ENCODE peak calls at places on chromosomes 16 and 17, in nine cellular contexts. One of them, this sample, is unnamed.

GRCh38 chr17:73491648-73492047 is 152.6 kb downstream of the SDK2 start:
- DNase-seq in breast epithelium: no peak
- DNase-seq in HCT116: no peak
- DNase-seq in sigmoid colon: no peak
- DNase-seq in spleen: peak
- DNase-seq in transverse colon: no peak
- DNase-seq in endothelial cell of umbilical vein: no peak
- DNase-seq in stomach: no peak
- DNase-seq in esophagus muscularis mucosa: no peak
- DNase-seq in this sample: no peak

GRCh38 chr16:29678691-29679267 is at the start of gene QPRT:
- DNase-seq in breast epithelium: no peak
- DNase-seq in HCT116: no peak
- DNase-seq in sigmoid colon: peak
- DNase-seq in spleen: no peak
- DNase-seq in transverse colon: peak
- DNase-seq in endothelial cell of umbilical vein: no peak
- DNase-seq in stomach: no peak
- DNase-seq in esophagus muscularis mucosa: no peak
- DNase-seq in this sample: no peak

GRCh38 chr16:78353610-78354009 is 254.2 kb downstream of the WWOX start:
- DNase-seq in breast epithelium: no peak
- DNase-seq in HCT116: no peak
- DNase-seq in sigmoid colon: no peak
- DNase-seq in spleen: no peak
- DNase-seq in transverse colon: no peak
- DNase-seq in endothelial cell of umbilical vein: peak
- DNase-seq in stomach: no peak
- DNase-seq in esophagus muscularis mucosa: no peak
- DNase-seq in this sample: no peak

GRCh38 chr17:74918906-74919305 is 4.1 kb downstream of the USH1G start:
- DNase-seq in breast epithelium: no peak
- DNase-seq in HCT116: no peak
- DNase-seq in sigmoid colon: no peak
- DNase-seq in spleen: no peak
- DNase-seq in transverse colon: no peak
- DNase-seq in endothelial cell of umbilical vein: no peak
- DNase-seq in stomach: no peak
- DNase-seq in esophagus muscularis mucosa: no peak
- DNase-seq in this sample: no peak

GRCh38 chr17:82592289-82592683 is 56.0 kb downstream of the WDR45B start:
- DNase-seq in breast epithelium: no peak
- DNase-seq in HCT116: no peak
- DNase-seq in sigmoid colon: no peak
- DNase-seq in spleen: no peak
- DNase-seq in transverse colon: peak
- DNase-seq in endothelial cell of umbilical vein: no peak
- DNase-seq in stomach: peak
- DNase-seq in esophagus muscularis mucosa: no peak
- DNase-seq in this sample: peak

GRCh38 chr17:43309505-43310329 is 75.9 kb upstream of the RNU2-1 start:
- DNase-seq in breast epithelium: no peak
- DNase-seq in HCT116: no peak
- DNase-seq in sigmoid colon: peak
- DNase-seq in spleen: peak
- DNase-seq in transverse colon: no peak
- DNase-seq in endothelial cell of umbilical vein: no peak
- DNase-seq in stomach: no peak
- DNase-seq in esophagus muscularis mucosa: no peak
- DNase-seq in this sample: no peak

GRCh38 chr17:67431210-67432015 is 54.3 kb downstream of the PITPNC1 start:
- DNase-seq in breast epithelium: no peak
- DNase-seq in HCT116: peak
- DNase-seq in sigmoid colon: no peak
- DNase-seq in spleen: no peak
- DNase-seq in transverse colon: no peak
- DNase-seq in endothelial cell of umbilical vein: peak
- DNase-seq in stomach: no peak
- DNase-seq in esophagus muscularis mucosa: no peak
- DNase-seq in this sample: no peak

GRCh38 chr17:58452738-58453137 is 35.4 kb upstream of the RNF43 start:
- DNase-seq in breast epithelium: no peak
- DNase-seq in HCT116: no peak
- DNase-seq in sigmoid colon: no peak
- DNase-seq in spleen: no peak
- DNase-seq in transverse colon: no peak
- DNase-seq in endothelial cell of umbilical vein: no peak
- DNase-seq in stomach: no peak
- DNase-seq in esophagus muscularis mucosa: no peak
- DNase-seq in this sample: no peak

GRCh38 chr17:39141915-39142664 is 9.3 kb downstream of the PLXDC1 start:
- DNase-seq in breast epithelium: no peak
- DNase-seq in HCT116: no peak
- DNase-seq in sigmoid colon: no peak
- DNase-seq in spleen: no peak
- DNase-seq in transverse colon: no peak
- DNase-seq in endothelial cell of umbilical vein: no peak
- DNase-seq in stomach: no peak
- DNase-seq in esophagus muscularis mucosa: no peak
- DNase-seq in this sample: no peak

GRCh38 chr17:57551321-57552079 is 193.6 kb downstream of the CCDC182 start:
- DNase-seq in breast epithelium: no peak
- DNase-seq in HCT116: no peak
- DNase-seq in sigmoid colon: no peak
- DNase-seq in spleen: peak
- DNase-seq in transverse colon: peak
- DNase-seq in endothelial cell of umbilical vein: no peak
- DNase-seq in stomach: peak
- DNase-seq in esophagus muscularis mucosa: no peak
- DNase-seq in this sample: no peak

DNA sequence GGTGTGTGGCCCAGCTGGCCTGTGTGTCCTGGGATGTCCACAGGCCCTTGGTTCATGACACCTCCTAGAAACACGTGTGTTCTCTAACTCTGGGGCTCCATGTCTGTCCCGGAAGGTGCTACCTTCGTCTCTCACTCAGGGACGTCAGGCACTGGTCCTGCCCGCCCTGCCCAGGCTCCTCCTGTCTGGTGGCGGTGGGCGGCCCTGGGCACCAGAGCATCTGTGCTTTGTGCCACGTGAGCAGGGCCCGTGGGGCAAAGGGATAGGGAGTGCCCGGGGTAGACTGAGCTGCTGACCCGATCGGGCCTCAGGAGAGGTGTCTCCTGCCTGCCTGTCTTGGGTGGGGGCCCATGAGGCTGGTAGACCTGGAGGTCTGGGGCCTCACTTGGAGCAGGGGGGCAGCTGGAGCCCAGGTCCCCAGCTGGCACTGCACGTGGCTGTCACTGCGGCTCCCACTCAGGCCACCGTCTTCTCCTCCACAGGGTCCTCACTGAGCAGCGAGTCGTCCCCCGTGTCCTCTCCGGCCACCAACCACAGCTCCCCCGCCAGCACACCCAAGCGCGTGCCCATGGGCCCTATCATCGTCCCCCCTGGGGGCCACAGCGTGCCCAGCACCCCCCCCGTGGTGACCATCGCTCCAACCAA is 35.1 kb downstream of the GSE1 start:
- DNase-seq in breast epithelium: no peak
- DNase-seq in HCT116: no peak
- DNase-seq in sigmoid colon: no peak
- DNase-seq in spleen: no peak
- DNase-seq in transverse colon: no peak
- DNase-seq in endothelial cell of umbilical vein: no peak
- DNase-seq in stomach: no peak
- DNase-seq in esophagus muscularis mucosa: no peak
- DNase-seq in this sample: no peak
- TF ChIP-seq POLR2AphosphoS5 in breast epithelium: no peak
- TF ChIP-seq POLR2AphosphoS5 in HCT116: no peak
- TF ChIP-seq POLR2AphosphoS5 in sigmoid colon: no peak
- TF ChIP-seq POLR2AphosphoS5 in spleen: no peak
- TF ChIP-seq POLR2AphosphoS5 in transverse colon: no peak
- TF ChIP-seq POLR2AphosphoS5 in endothelial cell of umbilical vein: no peak
- TF ChIP-seq POLR2AphosphoS5 in stomach: no peak
- TF ChIP-seq POLR2AphosphoS5 in esophagus muscularis mucosa: no peak
- TF ChIP-seq POLR2AphosphoS5 in this sample: no peak

GRCh38 chr17:50034504-50035364 is 21.2 kb upstream of the ITGA3 start:
- DNase-seq in breast epithelium: no peak
- DNase-seq in HCT116: no peak
- DNase-seq in sigmoid colon: no peak
- DNase-seq in spleen: no peak
- DNase-seq in transverse colon: no peak
- DNase-seq in endothelial cell of umbilical vein: no peak
- DNase-seq in stomach: no peak
- DNase-seq in esophagus muscularis mucosa: no peak
- DNase-seq in this sample: no peak

GRCh38 chr17:50035421-50035879 is 20.5 kb upstream of the ITGA3 start:
- DNase-seq in breast epithelium: no peak
- DNase-seq in HCT116: no peak
- DNase-seq in sigmoid colon: no peak
- DNase-seq in spleen: no peak
- DNase-seq in transverse colon: no peak
- DNase-seq in endothelial cell of umbilical vein: no peak
- DNase-seq in stomach: no peak
- DNase-seq in esophagus muscularis mucosa: no peak
- DNase-seq in this sample: no peak

GRCh38 chr17:50036455-50037320 is 19.2 kb upstream of the ITGA3 start:
- DNase-seq in breast epithelium: no peak
- DNase-seq in HCT116: no peak
- DNase-seq in sigmoid colon: no peak
- DNase-seq in spleen: peak
- DNase-seq in transverse colon: no peak
- DNase-seq in endothelial cell of umbilical vein: no peak
- DNase-seq in stomach: no peak
- DNase-seq in esophagus muscularis mucosa: no peak
- DNase-seq in this sample: peak

GRCh38 chr17:50035930-50036329 is 20.0 kb upstream of the ITGA3 start:
- DNase-seq in breast epithelium: no peak
- DNase-seq in HCT116: no peak
- DNase-seq in sigmoid colon: no peak
- DNase-seq in spleen: no peak
- DNase-seq in transverse colon: no peak
- DNase-seq in endothelial cell of umbilical vein: no peak
- DNase-seq in stomach: no peak
- DNase-seq in esophagus muscularis mucosa: no peak
- DNase-seq in this sample: no peak

GRCh38 chr17:50033316-50033715 is 22.6 kb upstream of the ITGA3 start:
- DNase-seq in breast epithelium: no peak
- DNase-seq in HCT116: no peak
- DNase-seq in sigmoid colon: peak
- DNase-seq in spleen: no peak
- DNase-seq in transverse colon: no peak
- DNase-seq in endothelial cell of umbilical vein: no peak
- DNase-seq in stomach: peak
- DNase-seq in esophagus muscularis mucosa: no peak
- DNase-seq in this sample: no peak
- H3K27ac ChIP-seq in breast epithelium: no peak
- H3K27ac ChIP-seq in HCT116: no peak
- H3K27ac ChIP-seq in sigmoid colon: no peak
- H3K27ac ChIP-seq in spleen: no peak
- H3K27ac ChIP-seq in transverse colon: peak
- H3K27ac ChIP-seq in endothelial cell of umbilical vein: no peak
- H3K27ac ChIP-seq in stomach: no peak
- H3K27ac ChIP-seq in esophagus muscularis mucosa: peak
- H3K27ac ChIP-seq in this sample: peak

DNA sequence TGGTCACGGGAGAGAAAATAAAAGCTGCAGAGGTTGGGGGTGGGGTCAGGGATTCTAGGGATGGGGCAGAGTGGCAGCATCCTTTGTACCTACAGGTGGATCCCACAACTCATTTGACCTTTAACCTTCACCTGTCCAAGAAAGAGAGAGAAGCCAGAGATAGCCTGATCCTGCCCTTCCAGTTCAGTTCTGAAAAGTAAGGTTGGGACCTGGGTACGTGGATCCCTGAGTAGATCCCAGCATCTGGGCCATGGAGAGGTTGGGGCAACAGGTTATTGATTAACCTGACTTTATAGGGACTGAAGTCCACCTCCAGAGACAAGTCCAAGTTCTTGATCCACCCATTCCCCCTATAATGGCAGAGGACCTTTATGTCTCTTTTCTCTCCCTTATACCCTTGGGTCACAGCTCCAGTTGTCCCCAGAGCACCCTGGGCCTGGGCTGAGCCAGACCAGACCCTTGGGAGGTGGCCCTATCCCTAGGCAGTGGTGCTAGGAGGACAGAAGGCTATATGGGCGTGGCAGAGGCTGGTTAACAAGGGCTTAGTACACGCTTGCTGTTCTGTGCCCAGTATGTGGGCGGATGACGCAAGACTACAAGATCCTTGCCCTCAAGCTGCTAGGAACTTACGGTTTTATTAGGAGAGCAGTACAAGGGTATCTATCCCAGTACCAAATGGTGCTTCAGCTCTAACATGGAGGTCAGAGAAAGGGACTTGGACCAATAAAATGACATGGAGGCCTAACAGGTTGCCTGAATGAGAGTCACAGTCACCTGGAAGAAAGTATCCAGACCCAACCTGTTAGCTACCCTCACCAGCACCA is 3.3 kb downstream of the CLDN7 start:
- DNase-seq in breast epithelium: no peak
- DNase-seq in HCT116: peak
- DNase-seq in sigmoid colon: no peak
- DNase-seq in spleen: no peak
- DNase-seq in transverse colon: peak
- DNase-seq in endothelial cell of umbilical vein: no peak
- DNase-seq in stomach: no peak
- DNase-seq in esophagus muscularis mucosa: no peak
- DNase-seq in this sample: peak
- TF ChIP-seq POLR2A in breast epithelium: no peak
- TF ChIP-seq POLR2A in HCT116: peak
- TF ChIP-seq POLR2A in sigmoid colon: no peak
- TF ChIP-seq POLR2A in spleen: no peak
- TF ChIP-seq POLR2A in transverse colon: peak
- TF ChIP-seq POLR2A in endothelial cell of umbilical vein: no peak
- TF ChIP-seq POLR2A in stomach: no peak
- TF ChIP-seq POLR2A in esophagus muscularis mucosa: no peak
- TF ChIP-seq POLR2A in this sample: no peak

DNA sequence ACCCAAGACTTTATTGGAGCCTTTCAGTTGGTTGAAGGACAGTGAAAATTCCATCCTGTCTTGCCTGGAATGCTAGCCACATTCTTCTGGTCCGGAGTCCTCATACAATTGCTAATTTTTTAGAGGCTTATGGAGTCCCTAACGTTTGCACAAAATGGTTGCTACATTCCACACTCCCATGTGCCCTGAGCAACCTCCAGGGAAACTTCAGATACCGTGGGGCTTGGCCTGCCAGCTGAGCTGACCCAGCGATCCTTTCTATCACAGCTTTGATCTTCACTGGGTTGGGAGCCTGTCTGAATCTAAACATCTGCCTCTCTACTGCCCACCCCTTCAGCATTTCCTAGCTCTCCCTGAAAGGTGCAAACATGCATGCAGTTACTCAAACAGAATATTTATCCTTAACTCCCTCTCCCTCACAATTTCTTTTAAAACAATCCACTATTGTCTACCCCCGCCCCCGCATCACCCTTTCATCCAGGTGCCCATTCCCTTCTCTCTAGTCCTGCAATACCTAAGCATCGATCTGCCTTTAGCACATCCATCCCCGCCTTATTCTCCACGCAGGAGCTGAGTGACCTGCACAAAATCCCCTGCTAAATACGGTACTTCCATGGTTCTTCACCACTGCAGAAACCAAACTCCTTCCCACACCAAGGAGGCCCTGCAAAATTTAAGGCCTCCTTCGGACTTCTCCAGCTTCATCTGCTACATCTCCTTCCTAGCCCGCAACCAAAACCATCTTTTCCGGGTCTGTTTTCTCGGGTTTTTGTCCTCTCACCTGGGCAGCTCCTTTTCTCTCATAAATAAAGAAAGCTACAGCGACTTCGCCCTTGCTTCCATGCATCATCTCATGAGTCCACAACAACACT is 795 bp upstream of the GAN start:
- DNase-seq in breast epithelium: no peak
- DNase-seq in HCT116: no peak
- DNase-seq in sigmoid colon: no peak
- DNase-seq in spleen: no peak
- DNase-seq in transverse colon: no peak
- DNase-seq in endothelial cell of umbilical vein: no peak
- DNase-seq in stomach: no peak
- DNase-seq in esophagus muscularis mucosa: no peak
- DNase-seq in this sample: no peak
- TF ChIP-seq POLR2AphosphoS5 in breast epithelium: no peak
- TF ChIP-seq POLR2AphosphoS5 in HCT116: no peak
- TF ChIP-seq POLR2AphosphoS5 in sigmoid colon: no peak
- TF ChIP-seq POLR2AphosphoS5 in spleen: no peak
- TF ChIP-seq POLR2AphosphoS5 in transverse colon: no peak
- TF ChIP-seq POLR2AphosphoS5 in endothelial cell of umbilical vein: no peak
- TF ChIP-seq POLR2AphosphoS5 in stomach: no peak
- TF ChIP-seq POLR2AphosphoS5 in esophagus muscularis mucosa: no peak
- TF ChIP-seq POLR2AphosphoS5 in this sample: no peak